ENCODE peak calls at places on chromosomes 11 and 22, in seven cellular contexts. I is CD8-positive, alpha-beta T cell; F is Peyer's patch; Z is pancreas; U is HCT116; D is astrocyte; B is heart left ventricle. W is an unnamed sample.
A peak's percentile ranks its signal among the peaks of the same experiment; 100 is the strongest.

GRCh38 chr11:45225277-45225676 is 60.9 kb downstream of the SYT13 start:
- DNase-seq in I (no peak), F (no peak), Z (no peak), U (no peak), D (no peak), B (no peak), W (no peak)

GRCh38 chr11:87081358-87081757 is 43.6 kb downstream of the TMEM135 start:
- DNase-seq in I (no peak), F (no peak), Z (no peak), U (no peak), D (no peak), B (no peak), W (peak; percentile 6)

GRCh38 chr11:130431337-130431773 is 2.9 kb upstream of the ADAMTS8 start:
- DNase-seq in I (peak; percentile 39), F (peak; percentile 69), Z (peak; percentile 81), U (peak; percentile 74), D (peak; percentile 34), B (peak; percentile 56), W (no peak)

GRCh38 chr11:4090258-4090657 is 4.3 kb upstream of the RRM1 start:
- DNase-seq in I (peak; percentile 30), F (no peak), Z (no peak), U (no peak), D (no peak), B (no peak), W (no peak)

GRCh38 chr11:47565340-47566165 is at the start of gene PTPMT1:
- DNase-seq in I (peak; percentile 48), F (peak; percentile 61), Z (peak; percentile 90), U (peak; percentile 40), D (peak; percentile 53), B (peak; percentile 85), W (peak; percentile 87)

GRCh38 chr22:36052505-36052941 is 23.9 kb upstream of the RBFOX2 start:
- DNase-seq in I (no peak), F (no peak), Z (no peak), U (peak; percentile 77), D (peak; percentile 67), B (no peak), W (no peak)

GRCh38 chr11:48005133-48005532 is 24.8 kb downstream of the PTPRJ start:
- DNase-seq in I (no peak), F (no peak), Z (no peak), U (no peak), D (no peak), B (no peak), W (no peak)

GRCh38 chr11:71309611-71310010 is 57.2 kb upstream of the SHANK2 start:
- DNase-seq in I (no peak), F (no peak), Z (no peak), U (no peak), D (no peak), B (no peak), W (no peak)

GRCh38 chr11:125093502-125093901 is 17.9 kb downstream of the TMEM218 start:
- DNase-seq in I (no peak), F (no peak), Z (no peak), U (no peak), D (no peak), B (no peak), W (no peak)

GRCh38 chr22:31973739-31974138 is 29.4 kb downstream of the YWHAH start:
- DNase-seq in I (no peak), F (no peak), Z (no peak), U (no peak), D (no peak), B (peak; percentile 47), W (no peak)

GRCh38 chr11:18588297-18589252 is at the start of gene UEVLD:
- DNase-seq in I (peak; percentile 37), F (peak; percentile 60), Z (peak; percentile 95), U (peak; percentile 75), D (peak; percentile 85), B (peak; percentile 93), W (peak; percentile 82)

GRCh38 chr22:41603873-41604332 is 14.3 kb upstream of the PMM1 start:
- DNase-seq in I (peak; percentile 26), F (peak; percentile 27), Z (no peak), U (no peak), D (no peak), B (no peak), W (peak; percentile 62)

GRCh38 chr22:26445577-26446275 is 16.7 kb downstream of the ASPHD2 start:
- DNase-seq in I (no peak), F (no peak), Z (no peak), U (no peak), D (no peak), B (no peak), W (no peak)

GRCh38 chr11:93905384-93905783 is 55.0 kb upstream of the VSTM5 start:
- DNase-seq in I (no peak), F (no peak), Z (no peak), U (no peak), D (peak; percentile 64), B (no peak), W (no peak)

GRCh38 chr11:102452461-102453285 is at the start of gene TMEM123:
- DNase-seq in I (peak; percentile 85), F (peak; percentile 87), Z (peak; percentile 78), U (peak; percentile 44), D (peak; percentile 49), B (peak; percentile 76), W (peak; percentile 92)

GRCh38 chr11:102453286-102453797 is 777 bp upstream of the TMEM123 start:
- DNase-seq in I (no peak), F (peak; percentile 68), Z (no peak), U (no peak), D (no peak), B (no peak), W (no peak)

GRCh38 chr11:102451693-102452460 is 688 bp downstream of the TMEM123 start:
- DNase-seq in I (peak; percentile 72), F (peak; percentile 79), Z (peak; percentile 78), U (no peak), D (peak; percentile 31), B (peak; percentile 55), W (peak; percentile 89)

GRCh38 chr11:102456381-102456780 is 3.8 kb upstream of the TMEM123 start:
- DNase-seq in I (no peak), F (no peak), Z (no peak), U (no peak), D (no peak), B (no peak), W (no peak)

DNA sequence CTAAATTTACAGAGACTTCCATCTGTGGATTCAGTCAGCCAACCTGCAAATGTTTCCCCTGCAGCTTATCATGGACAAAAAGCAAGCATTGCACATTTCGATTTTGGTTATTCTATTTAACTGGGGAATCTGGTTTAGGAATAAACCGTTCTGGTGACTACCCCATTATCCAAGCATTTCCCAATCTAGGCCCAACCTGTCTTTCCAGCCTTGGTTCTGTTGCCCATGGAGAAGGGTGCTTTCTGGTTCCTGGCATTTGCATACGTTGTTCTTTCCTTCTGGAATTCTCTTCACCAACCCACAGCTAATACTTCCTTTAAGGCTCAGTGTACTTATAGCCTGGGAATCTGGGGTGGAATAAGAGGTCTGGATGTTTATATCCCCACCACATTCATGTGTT is 1.4 kb upstream of the TMEM123 start:
- DNase-seq in I (no peak), F (no peak), Z (no peak), U (no peak), D (no peak), B (no peak), W (no peak)
- H3K4me3 ChIP-seq in I (no peak overlapping the region), F (no peak overlapping the region), Z (no peak overlapping the region), U (no peak overlapping the region), D (no peak overlapping the region), B (no peak overlapping the region), W (no peak overlapping the region)

DNA sequence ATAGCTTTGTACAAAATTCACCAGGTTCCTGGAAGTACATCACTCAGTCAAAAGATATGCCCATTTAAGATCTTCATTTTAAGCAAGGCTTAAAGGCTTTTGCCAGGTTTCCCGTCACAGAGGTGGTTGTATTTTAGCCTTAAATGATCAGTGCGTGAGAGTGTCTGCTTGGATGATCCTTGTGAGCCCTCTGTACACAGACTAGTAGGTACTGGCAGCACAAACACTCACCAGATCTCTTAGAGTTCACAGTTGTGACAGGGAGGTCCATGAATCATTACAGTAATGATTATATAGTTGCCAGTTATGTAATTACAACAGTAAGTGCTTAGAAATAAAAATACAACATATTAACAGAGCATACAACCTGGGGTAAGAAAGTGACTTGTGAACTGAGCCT is 84.2 kb upstream of the SLC25A18 start:
- DNase-seq in I (no peak), F (no peak), Z (no peak), U (no peak), D (no peak), B (no peak), W (no peak)
- H3K36me3 ChIP-seq in I (no peaks in the 10 kb centered on the region), F (no peaks in the 10 kb centered on the region), Z (no peaks in the 10 kb centered on the region), U (no peaks in the 10 kb centered on the region), D (no peaks in the 10 kb centered on the region), B (no peaks in the 10 kb centered on the region), W (no peaks in the 10 kb centered on the region)

GRCh38 chr11:119047205-119047604 is 9.8 kb downstream of the HYOU1 start:
- DNase-seq in I (no peak), F (no peak), Z (peak; percentile 13), U (no peak), D (no peak), B (no peak), W (no peak)

GRCh38 chr11:119046489-119046888 is 10.5 kb downstream of the HYOU1 start:
- DNase-seq in I (no peak), F (no peak), Z (no peak), U (no peak), D (no peak), B (no peak), W (no peak)

GRCh38 chr11:119041821-119042514 is 11.3 kb upstream of the SLC37A4 start:
- DNase-seq in I (no peak), F (no peak), Z (peak; percentile 0), U (no peak), D (no peak), B (no peak), W (no peak)

GRCh38 chr11:119048644-119049043 is 8.4 kb downstream of the HYOU1 start:
- DNase-seq in I (no peak), F (no peak), Z (peak; percentile 42), U (no peak), D (no peak), B (no peak), W (no peak)

GRCh38 chr11:119044708-119045107 is 12.3 kb downstream of the HYOU1 start:
- DNase-seq in I (no peak), F (no peak), Z (no peak), U (no peak), D (no peak), B (no peak), W (no peak)
- TF ChIP-seq CTCF in I (no peak), F (no peak), Z (no peak), U (no peak), D (no peak), B (no peak), W (peak; percentile 15)

DNA sequence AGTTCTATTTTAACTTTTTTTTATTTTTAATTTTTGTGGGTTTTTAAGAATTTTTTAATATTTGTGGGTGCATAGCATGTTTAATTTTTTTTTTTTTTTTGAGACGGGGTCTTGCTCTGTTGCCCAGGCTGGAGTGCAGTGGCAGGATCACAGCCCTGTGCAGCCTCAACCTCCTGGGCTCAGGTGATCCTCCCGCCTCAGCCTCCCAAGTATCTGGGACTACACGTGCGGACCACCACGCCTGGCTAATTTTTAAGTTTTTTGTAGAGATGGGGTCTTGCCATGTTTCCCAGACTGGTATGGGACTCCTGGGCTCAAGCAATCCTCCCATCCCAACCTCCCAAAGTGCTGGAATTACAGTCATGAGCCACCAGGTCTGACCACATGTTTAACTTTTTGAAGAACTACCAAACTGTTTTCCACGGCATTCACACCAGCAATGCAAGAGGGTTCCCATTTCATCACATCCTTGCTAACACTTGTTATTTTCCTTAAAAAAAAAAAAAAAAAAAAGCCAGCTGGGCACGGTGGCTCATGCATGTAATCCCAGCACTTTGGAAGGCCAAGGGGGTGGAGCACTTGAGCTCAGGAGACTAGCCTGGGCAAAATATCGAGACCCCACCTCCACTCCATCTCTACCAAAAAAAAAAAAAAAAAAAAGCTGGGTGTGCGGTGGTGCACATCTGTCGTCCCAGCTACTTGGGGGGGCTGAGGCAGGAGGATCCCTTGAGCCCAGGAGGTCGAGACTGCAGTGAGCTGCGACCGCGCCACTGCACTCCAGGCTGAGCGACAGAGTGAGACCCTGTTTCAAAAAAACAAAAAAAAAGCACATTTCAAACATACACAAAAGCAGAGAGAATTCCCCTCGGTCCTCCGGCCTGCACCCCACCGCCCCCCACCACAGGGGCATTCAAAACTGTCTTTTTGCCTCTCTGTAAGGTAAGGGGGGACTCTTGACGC is 16.7 kb upstream of the TXNRD2 start:
- DNase-seq in I (no peak), F (no peak), Z (peak; percentile 7), U (no peak), D (peak; percentile 21), B (no peak), W (no peak)
- H3K4me3 ChIP-seq in I (no peak overlapping the region), F (no peak overlapping the region), Z (no peak overlapping the region), U (no peak overlapping the region), D (peak overlapping the region; percentile 44), B (no peak overlapping the region), W (no peak overlapping the region)

W was measured in GM06990.